ENCODE peak calls at places on chromosomes 1 and 21, in six cellular contexts. M is breast epithelium, N is sciatic nerve, Y is kidney tubule cell, P is posterior cingulate gyrus, O is T-helper 17 cell. A is an unnamed sample.

GRCh38 chr21:20902511-20902910 is 95.7 kb upstream of the NCAM2 start:
- DNase-seq in P (no peak), M (no peak), O (no peak), Y (no peak), N (no peak), A (no peak)

GRCh38 chr1:162838863-162839262 is 22.1 kb downstream of the CCDC190 start:
- DNase-seq in P (no peak), Y (no peak), N (no peak), O (no peak), M (no peak), A (no peak)

GRCh38 chr1:23720256-23720995 is 22.8 kb upstream of the ELOA start:
- DNase-seq in Y (no peak), O (peak; percentile 8), N (no peak), P (no peak), M (no peak), A (no peak)

GRCh38 chr1:58618303-58618702 is 41.3 kb upstream of the TACSTD2 start:
- DNase-seq in M (peak; percentile 40), P (no peak), N (no peak), Y (peak; percentile 100), O (no peak), A (peak; percentile 17)

GRCh38 chr1:208988811-208989222 is 594.7 kb upstream of the CAMK1G start:
- DNase-seq in P (no peak), O (no peak), N (no peak), Y (peak; percentile 75), M (no peak), A (no peak)

GRCh38 chr1:230877139-230877923 is 9.0 kb upstream of the C1orf198 start:
- DNase-seq in Y (no peak), N (no peak), O (no peak), P (no peak), M (no peak), A (no peak)

GRCh38 chr1:243924188-243924587 is 74.1 kb upstream of the AKT3 start:
- DNase-seq in O (no peak), N (no peak), M (no peak), P (no peak), Y (peak; percentile 87), A (no peak)

GRCh38 chr1:1072299-1072848 is 1.7 kb downstream of the RNF223 start:
- DNase-seq in N (no peak), P (no peak), M (no peak), Y (no peak), O (no peak), A (no peak)

GRCh38 chr1:8879348-8880067 is 1.0 kb upstream of the ENO1 start:
- DNase-seq in M (no peak), N (no peak), O (no peak), P (no peak), Y (peak; percentile 89), A (no peak)

GRCh38 chr1:242245255-242245654 is 246.4 kb upstream of the MAP1LC3C start:
- DNase-seq in M (no peak), O (no peak), N (no peak), P (peak; percentile 41), Y (no peak), A (no peak)

GRCh38 chr1:154517661-154518060 is 15.4 kb upstream of the SHE start:
- DNase-seq in P (no peak), N (no peak), Y (no peak), M (no peak), O (no peak), A (no peak)

GRCh38 chr1:180311011-180311730 is 81.1 kb downstream of the LHX4 start:
- DNase-seq in M (no peak), N (no peak), O (no peak), Y (peak; percentile 54), P (no peak), A (no peak)

GRCh38 chr1:117740461-117740860 is 134.6 kb downstream of the TENT5C start:
- DNase-seq in M (no peak), N (no peak), O (no peak), Y (no peak), P (no peak), A (no peak)

GRCh38 chr1:94819584-94819944 is 593 bp upstream of the SLC44A3 start:
- DNase-seq in Y (peak; percentile 32), O (no peak), M (no peak), N (no peak), P (no peak), A (no peak)

GRCh38 chr1:72122099-72122893 is 160.0 kb downstream of the NEGR1 start:
- DNase-seq in M (no peak), P (no peak), O (no peak), Y (no peak), N (no peak), A (no peak)

GRCh38 chr1:207937204-207937603 is 26.3 kb upstream of the CD34 start:
- DNase-seq in Y (no peak), P (no peak), O (no peak), N (no peak), M (no peak), A (no peak)

GRCh38 chr1:204199579-204199978 is 3.3 kb upstream of the KISS1 start:
- DNase-seq in N (no peak), Y (no peak), O (no peak), M (no peak), P (no peak), A (no peak)

GRCh38 chr1:150213170-150214098 is 22.5 kb downstream of the ANP32E start:
- DNase-seq in Y (peak; percentile 93), O (peak; percentile 82), M (peak; percentile 90), P (peak; percentile 92), N (peak; percentile 97), A (peak; percentile 80)

GRCh38 chr21:34933609-34934345 is 115.3 kb downstream of the RUNX1 start:
- DNase-seq in O (no peak), Y (no peak), P (no peak), N (no peak), M (no peak), A (no peak)

GRCh38 chr1:211897011-211897410 is 66.4 kb upstream of the LPGAT1 start:
- DNase-seq in O (no peak), P (no peak), N (no peak), M (no peak), Y (no peak), A (no peak)

GRCh38 chr1:9459784-9460407 is 79.4 kb upstream of the SLC25A33 start:
- DNase-seq in P (no peak), Y (no peak), N (no peak), O (no peak), M (peak; percentile 46), A (no peak)

GRCh38 chr21:16533692-16534407 is 804.1 kb downstream of the USP25 start:
- DNase-seq in O (no peak), Y (no peak), P (no peak), M (no peak), N (no peak), A (no peak)

GRCh38 chr1:229253170-229253974 is 17.5 kb upstream of the RAB4A start:
- DNase-seq in Y (peak; percentile 81), O (no peak), M (peak; percentile 45), P (no peak), N (no peak), A (no peak)

GRCh38 chr1:3065396-3065795 is 3.6 kb upstream of the PRDM16 start:
- DNase-seq in M (no peak), Y (no peak), P (no peak), N (peak; percentile 47), O (no peak), A (no peak)

GRCh38 chr1:185409345-185409744 is 92.3 kb upstream of the IVNS1ABP start:
- DNase-seq in Y (no peak), M (no peak), O (no peak), P (no peak), N (no peak), A (no peak)

GRCh38 chr1:11893907-11894251 is 32.3 kb downstream of the KIAA2013 start:
- DNase-seq in M (no peak), P (peak; percentile 51), N (peak; percentile 77), O (peak; percentile 57), Y (peak; percentile 59), A (no peak)

GRCh38 chr1:93611656-93612055 is 70.0 kb downstream of the BCAR3 start:
- DNase-seq in Y (no peak), N (no peak), O (no peak), P (no peak), M (no peak), A (no peak)

GRCh38 chr1:47449702-47450552 is 12.1 kb downstream of the FOXD2 start:
- DNase-seq in M (no peak), P (no peak), O (no peak), Y (no peak), N (peak; percentile 80), A (no peak)

GRCh38 chr1:166172106-166172505 is 5.3 kb upstream of the FAM78B start:
- DNase-seq in O (no peak), M (no peak), P (no peak), Y (peak; percentile 34), N (no peak), A (no peak)

GRCh38 chr21:22345624-22346023 is 1347.4 kb downstream of the NCAM2 start:
- DNase-seq in O (no peak), Y (no peak), N (no peak), P (no peak), M (no peak), A (no peak)

GRCh38 chr1:9352364-9353140 is 59.9 kb downstream of the SPSB1 start:
- DNase-seq in Y (no peak), O (no peak), M (no peak), P (peak; percentile 33), N (no peak), A (no peak)

GRCh38 chr1:25051906-25052305 is 121.8 kb upstream of the RUNX3 start:
- DNase-seq in M (no peak), O (no peak), Y (no peak), N (no peak), P (no peak), A (no peak)

A was measured in thoracic aorta.